ENCODE peak calls at places on chromosome 15, in eight cellular contexts. V, A, J, M, S, G, T and B are unnamed samples.

GRCh38 chr15:32790352-32790999 is 72.7 kb downstream of the GREM1 start:
- DNase-seq in T (no peak), S (no peak), M (no peak), J (no peak), A (no peak), V (no peak), G (no peak), B (no peak)

GRCh38 chr15:92059036-92059970 is 205.8 kb downstream of the SLCO3A1 start:
- DNase-seq in V (no peak), A (no peak), M (no peak), S (no peak), J (no peak), T (no peak), G (peak), B (no peak)

GRCh38 chr15:32670624-32671022 is 29.1 kb downstream of the SCG5 start:
- DNase-seq in M (no peak), G (no peak), V (no peak), A (no peak), T (no peak), S (no peak), J (no peak), B (no peak)

GRCh38 chr15:41648770-41649169 is 11.4 kb upstream of the MGA start:
- DNase-seq in M (no peak), V (no peak), J (no peak), G (no peak), S (no peak), T (no peak), A (no peak), B (peak)

GRCh38 chr15:31060429-31061140 is 40.9 kb downstream of the TRPM1 start:
- DNase-seq in S (no peak), M (peak), V (no peak), J (no peak), T (no peak), G (no peak), A (no peak), B (no peak)

GRCh38 chr15:80773122-80773551 is 6.0 kb upstream of the CEMIP start:
- DNase-seq in V (no peak), S (no peak), G (no peak), J (no peak), M (no peak), A (no peak), T (no peak), B (no peak)

GRCh38 chr15:78276032-78276943 is 11.9 kb downstream of the DNAJA4 start:
- DNase-seq in G (no peak), A (no peak), J (no peak), T (no peak), S (no peak), V (no peak), M (no peak), B (no peak)

GRCh38 chr15:31228980-31229826 is 97.4 kb upstream of the KLF13 start:
- DNase-seq in V (no peak), T (peak), M (peak), G (no peak), S (no peak), J (no peak), A (peak), B (no peak)

GRCh38 chr15:50911001-50911400 is 2.5 kb downstream of the AP4E1 start:
- DNase-seq in V (no peak), J (no peak), M (no peak), G (no peak), T (no peak), S (no peak), A (no peak), B (no peak)

GRCh38 chr15:61173899-61174689 is 55.0 kb downstream of the RORA start:
- DNase-seq in A (no peak), T (no peak), V (no peak), M (no peak), S (no peak), J (no peak), G (no peak), B (no peak)

GRCh38 chr15:62758126-62758951 is 284.2 kb upstream of the TPM1 start:
- DNase-seq in M (peak), T (peak), A (no peak), V (peak), G (no peak), S (peak), J (no peak), B (peak)

GRCh38 chr15:62757535-62757934 is 285.0 kb upstream of the TPM1 start:
- DNase-seq in J (no peak), S (no peak), T (no peak), A (no peak), V (no peak), G (no peak), M (no peak), B (no peak)

GRCh38 chr15:62756326-62756994 is 286.1 kb upstream of the TPM1 start:
- DNase-seq in V (no peak), S (no peak), M (no peak), A (no peak), J (no peak), G (no peak), T (no peak), B (no peak)

GRCh38 chr15:62758952-62759349 is 283.6 kb upstream of the TPM1 start:
- DNase-seq in G (no peak), V (no peak), M (no peak), T (no peak), S (no peak), J (no peak), A (no peak), B (no peak)

DNA sequence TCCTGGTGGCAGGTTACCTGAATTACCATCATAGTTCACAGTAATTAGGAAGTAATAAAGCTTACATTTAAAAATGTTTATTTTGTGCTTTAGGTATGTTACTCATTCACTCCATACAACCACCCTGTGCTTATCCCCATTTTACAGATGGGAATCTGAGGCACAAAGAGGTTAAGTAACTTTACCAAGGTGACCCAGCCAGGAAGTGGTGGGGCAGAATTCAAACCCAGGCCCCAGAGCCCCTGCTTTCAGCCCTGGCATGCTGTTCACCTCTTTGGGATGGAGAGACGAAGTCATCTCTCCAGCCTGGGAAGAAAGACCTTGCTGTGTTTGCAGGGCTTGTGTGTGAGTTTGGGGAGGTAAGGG is 285.6 kb upstream of the TPM1 start:
- DNase-seq in J (no peak), M (no peak), T (no peak), V (no peak), S (no peak), G (no peak), A (no peak), B (no peak)
- H3K27ac ChIP-seq in J (no peak), M (peak), T (no peak), V (peak), S (no peak), G (no peak), A (no peak), B (no peak)

DNA sequence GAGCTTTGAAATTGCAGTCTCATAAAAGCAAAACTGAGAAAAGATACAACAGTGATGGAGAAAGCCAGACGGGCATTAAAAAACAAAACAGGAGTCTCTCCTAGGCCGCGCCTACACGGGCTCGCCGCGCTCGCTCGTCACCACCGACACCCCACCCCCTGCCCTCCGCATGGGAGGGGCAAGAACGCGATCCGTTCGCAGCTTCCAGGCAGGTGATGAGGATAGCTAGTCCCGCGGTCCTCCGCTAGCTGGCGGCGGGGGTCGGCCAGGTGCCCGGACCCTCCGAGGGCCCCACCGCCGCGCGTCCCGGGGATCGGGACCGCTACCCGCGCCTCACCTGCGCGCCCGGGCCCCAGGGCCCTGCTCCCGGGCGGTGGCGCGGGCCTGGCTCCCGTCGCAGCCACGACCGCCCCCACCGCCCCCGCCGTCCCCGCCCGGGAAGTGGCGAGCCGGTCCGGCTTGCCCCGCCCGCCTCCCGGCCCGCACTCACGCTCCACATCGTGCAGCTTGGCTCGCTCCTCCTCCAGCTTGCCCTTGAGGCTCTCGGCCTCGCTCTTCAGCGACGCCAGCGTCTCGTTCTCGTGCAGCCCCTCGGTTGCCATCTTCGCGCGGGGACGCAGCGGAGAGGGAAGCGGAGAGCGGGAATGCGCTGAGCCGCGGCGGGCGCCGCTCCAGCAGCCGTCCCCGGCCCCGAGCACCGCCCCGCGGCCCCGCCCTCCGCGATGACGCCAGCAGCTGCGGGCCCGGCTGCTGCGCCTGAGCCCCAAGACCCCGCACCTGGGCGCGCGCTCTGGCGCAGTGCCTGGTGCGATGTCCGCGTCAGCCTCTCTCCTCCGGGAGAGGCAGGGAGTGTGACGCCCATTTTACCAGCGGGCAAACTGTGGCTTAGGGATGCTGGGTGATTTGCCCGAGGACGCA is 11.7 kb downstream of the GNB5 start:
- DNase-seq in M (peak), S (no peak), A (peak), G (peak), V (peak), T (peak), J (peak), B (peak)
- TF ChIP-seq CTCF in M (no peak), S (no peak), A (no peak), G (no peak), V (no peak), T (peak), J (no peak), B (no peak)

GRCh38 chr15:74725241-74725774 is at the start of gene CYP1A1:
- DNase-seq in V (no peak), G (peak), M (peak), J (no peak), T (peak), S (no peak), A (peak), B (peak)
- H3K4me3 ChIP-seq in V (peak), G (peak), M (peak), J (peak), T (peak), S (peak), A (peak), B (peak)

GRCh38 chr15:67108122-67108871 is 42.9 kb downstream of the SMAD3 start:
- DNase-seq in A (no peak), M (no peak), T (no peak), V (no peak), G (no peak), J (no peak), S (no peak), B (no peak)

GRCh38 chr15:67105991-67106763 is 40.8 kb downstream of the SMAD3 start:
- DNase-seq in T (no peak), J (no peak), M (no peak), S (no peak), A (no peak), G (no peak), V (no peak), B (no peak)

GRCh38 chr15:67105065-67105951 is 39.9 kb downstream of the SMAD3 start:
- DNase-seq in J (peak), G (no peak), T (peak), S (no peak), M (peak), A (no peak), V (peak), B (peak)

GRCh38 chr15:67106764-67107013 is 41.3 kb downstream of the SMAD3 start:
- DNase-seq in T (no peak), A (no peak), J (no peak), G (no peak), S (no peak), M (no peak), V (no peak), B (no peak)

GRCh38 chr15:67107014-67107812 is 41.8 kb downstream of the SMAD3 start:
- DNase-seq in S (peak), V (no peak), G (no peak), A (no peak), T (peak), M (peak), J (peak), B (peak)
- H3K27ac ChIP-seq in S (peak), V (peak), G (peak), A (peak), T (peak), M (peak), J (peak), B (no peak)

GRCh38 chr15:87478688-87479072 is 777.9 kb downstream of the NTRK3 start:
- DNase-seq in A (no peak), V (no peak), T (no peak), S (no peak), M (no peak), J (no peak), G (no peak), B (no peak)

GRCh38 chr15:87483468-87483867 is 773.1 kb downstream of the NTRK3 start:
- DNase-seq in T (no peak), M (no peak), V (no peak), S (no peak), G (no peak), J (no peak), A (no peak), B (no peak)

GRCh38 chr15:87477056-87477455 is 779.5 kb downstream of the NTRK3 start:
- DNase-seq in V (no peak), M (no peak), S (no peak), J (no peak), T (no peak), G (no peak), A (no peak), B (no peak)

GRCh38 chr15:87477759-87478687 is 778.5 kb downstream of the NTRK3 start:
- DNase-seq in S (no peak), J (no peak), V (no peak), T (no peak), G (no peak), A (no peak), M (no peak), B (peak)
- TF ChIP-seq CTCF in S (no peak), J (no peak), V (no peak), T (no peak), G (no peak), A (no peak), M (no peak), B (no peak)

GRCh38 chr15:89363133-89363532 is 28.5 kb upstream of the POLG start:
- DNase-seq in V (no peak), G (no peak), T (no peak), A (no peak), S (no peak), J (no peak), M (no peak), B (no peak)

GRCh38 chr15:89360294-89360971 is 25.8 kb upstream of the POLG start:
- DNase-seq in G (no peak), M (no peak), A (no peak), T (no peak), V (no peak), S (no peak), J (no peak), B (no peak)

GRCh38 chr15:89359471-89360293 is 25.1 kb upstream of the POLG start:
- DNase-seq in T (no peak), M (no peak), G (no peak), J (no peak), A (no peak), V (no peak), S (no peak), B (no peak)

GRCh38 chr15:89362203-89363101 is 27.8 kb upstream of the POLG start:
- DNase-seq in J (no peak), S (no peak), V (no peak), G (no peak), M (no peak), A (no peak), T (no peak), B (no peak)

DNA sequence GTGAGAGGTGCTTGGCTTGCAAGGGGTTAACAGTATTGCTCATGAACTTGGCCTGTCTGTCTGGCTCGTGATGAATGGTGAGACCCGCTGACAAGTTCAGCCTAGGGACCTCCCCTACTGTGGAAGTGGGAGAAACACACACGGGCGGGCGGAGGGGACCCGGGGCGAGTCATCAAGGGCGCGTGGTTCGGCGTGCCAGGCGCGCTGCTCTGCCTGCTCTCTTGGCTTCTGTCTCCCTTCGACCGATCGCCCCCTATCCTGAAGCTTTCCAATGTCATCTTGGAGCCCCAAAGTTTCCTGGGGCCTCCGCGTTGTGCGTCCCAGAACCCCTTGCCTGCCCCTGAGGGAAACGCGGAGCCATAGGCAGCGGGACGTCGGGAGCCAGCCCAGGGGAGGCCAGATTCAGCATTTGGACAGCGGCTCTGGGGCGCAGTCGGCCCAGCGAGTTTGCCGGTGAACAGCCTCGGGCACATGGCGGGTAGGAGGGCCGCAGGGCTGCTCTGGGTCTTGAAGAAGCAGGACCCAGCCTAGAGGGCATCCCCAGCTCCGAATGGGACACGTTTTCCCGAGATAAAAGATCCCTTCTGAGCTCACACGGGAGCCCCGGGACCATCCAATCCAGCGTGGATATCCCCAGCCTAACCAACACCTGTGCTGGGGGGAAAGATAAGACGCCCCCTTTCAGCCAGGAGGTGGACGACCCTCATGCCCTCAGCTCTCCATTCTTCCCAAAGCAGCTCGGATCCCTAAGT is 27.0 kb upstream of the POLG start:
- DNase-seq in S (no peak), A (peak), T (peak), V (no peak), G (peak), J (peak), M (peak), B (peak)
- H3K4me3 ChIP-seq in S (peak), A (no peak), T (no peak), V (no peak), G (no peak), J (no peak), M (peak), B (no peak)

GRCh38 chr15:66908503-66909095 is 156.8 kb upstream of the SMAD3 start:
- DNase-seq in A (no peak), G (no peak), S (no peak), V (no peak), M (no peak), J (no peak), T (no peak), B (no peak)

GRCh38 chr15:66907826-66908502 is 157.4 kb upstream of the SMAD3 start:
- DNase-seq in M (no peak), G (peak), S (no peak), A (peak), T (peak), V (no peak), J (no peak), B (peak)

GRCh38 chr15:66905954-66906353 is 159.4 kb upstream of the SMAD3 start:
- DNase-seq in V (no peak), T (no peak), G (no peak), A (no peak), M (no peak), J (no peak), S (no peak), B (no peak)

GRCh38 chr15:66905185-66905584 is 160.2 kb upstream of the SMAD3 start:
- DNase-seq in S (no peak), G (no peak), T (no peak), J (no peak), A (no peak), V (no peak), M (no peak), B (no peak)

GRCh38 chr15:66906660-66907059 is 158.7 kb upstream of the SMAD3 start:
- DNase-seq in A (no peak), G (no peak), T (no peak), S (no peak), J (no peak), V (no peak), M (no peak), B (no peak)
- H3K27ac ChIP-seq in A (no peak), G (no peak), T (no peak), S (peak), J (no peak), V (no peak), M (no peak), B (no peak)

GRCh38 chr15:100560323-100560722 is 31.6 kb upstream of the CERS3 start:
- DNase-seq in T (no peak), M (no peak), G (no peak), S (no peak), A (no peak), J (no peak), V (no peak), B (no peak)

GRCh38 chr15:100553468-100553867 is 24.7 kb upstream of the CERS3 start:
- DNase-seq in S (no peak), J (no peak), A (no peak), V (no peak), T (no peak), M (no peak), G (no peak), B (no peak)

GRCh38 chr15:100559330-100559729 is 30.6 kb upstream of the CERS3 start:
- DNase-seq in V (peak), J (no peak), A (no peak), T (peak), S (no peak), M (peak), G (no peak), B (no peak)

DNA sequence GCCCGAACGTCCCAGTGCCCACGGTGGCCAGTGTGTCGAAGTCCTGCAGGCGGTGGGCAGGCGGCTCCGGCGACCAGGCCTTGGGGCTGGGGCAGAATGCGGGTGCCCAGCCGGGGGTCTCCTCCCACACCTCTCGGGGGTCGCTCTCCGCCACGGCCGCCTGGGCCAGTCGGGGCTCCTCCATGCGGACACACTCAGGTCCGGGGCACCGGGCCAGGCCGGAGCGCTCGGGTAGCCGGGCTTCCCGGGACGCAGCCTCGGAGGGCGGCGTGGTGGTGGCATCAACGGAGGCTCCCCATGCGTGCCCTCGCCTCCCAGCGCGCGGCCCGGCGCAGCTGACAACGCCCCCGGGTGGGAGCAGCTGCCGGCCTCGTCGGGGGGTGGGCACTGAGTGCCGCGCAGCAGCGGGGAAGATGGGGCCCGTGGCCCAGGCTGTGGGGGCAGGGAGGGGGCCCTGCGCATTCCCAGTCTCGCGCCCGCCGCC is 30.1 kb upstream of the CERS3 start:
- DNase-seq in S (no peak), V (no peak), G (no peak), J (no peak), T (no peak), A (no peak), M (no peak), B (no peak)
- TF ChIP-seq CTCF in S (no peak), V (no peak), G (no peak), J (no peak), T (no peak), A (no peak), M (no peak), B (no peak)